ENCODE peak calls at places on chromosomes 13 and 19, in ten cellular contexts. Z is progenitor cell of endocrine pancreas, U is psoas muscle, I is cardiac fibroblast, L is kidney, D is type B pancreatic cell, O is colonic mucosa, B is right lobe of liver, M is ascending aorta, N is HFFc6. Q is an unnamed sample.

GRCh38 chr13:63304497-63304896 is 1888.8 kb upstream of the PCDH20 start:
- DNase-seq in Z (no peak), U (no peak), I (no peak), L (no peak), D (no peak), O (no peak), B (no peak), M (no peak), N (no peak), Q (no peak)

GRCh38 chr19:41816761-41817160 is 20.4 kb downstream of the CEACAM3 start:
- DNase-seq in Z (no peak), U (no peak), I (no peak), L (no peak), D (no peak), O (no peak), B (no peak), M (no peak), N (no peak), Q (no peak)

GRCh38 chr13:86402500-86402899 is 603.3 kb upstream of the SLITRK6 start:
- DNase-seq in Z (no peak), U (no peak), I (no peak), L (no peak), D (no peak), O (no peak), B (no peak), M (no peak), N (no peak), Q (no peak)

GRCh38 chr13:25179810-25180437 is 7.8 kb upstream of the AMER2 start:
- DNase-seq in Z (no peak), U (no peak), I (no peak), L (no peak), D (no peak), O (no peak), B (no peak), M (no peak), N (no peak), Q (no peak)

GRCh38 chr19:33064117-33064777 is 441 bp downstream of the RHPN2 start:
- DNase-seq in Z (peak; percentile 59), U (no peak), I (no peak), L (peak; percentile 89), D (peak; percentile 71), O (peak; percentile 56), B (peak; percentile 80), M (no peak), N (no peak), Q (no peak)

GRCh38 chr19:3073159-3073563 is 10.9 kb upstream of the TLE5 start:
- DNase-seq in Z (no peak), U (peak; percentile 78), I (peak; percentile 93), L (no peak), D (no peak), O (peak; percentile 50), B (no peak), M (no peak), N (peak; percentile 49), Q (no peak)

GRCh38 chr19:17865364-17866311 is 5.9 kb downstream of the RPL18A start:
- DNase-seq in Z (no peak), U (no peak), I (no peak), L (no peak), D (no peak), O (peak; percentile 85), B (no peak), M (no peak), N (no peak), Q (no peak)

GRCh38 chr13:99985243-99985874 is 3.8 kb downstream of the ZIC2 start:
- DNase-seq in Z (no peak), U (no peak), I (no peak), L (no peak), D (no peak), O (no peak), B (no peak), M (no peak), N (no peak), Q (no peak)

GRCh38 chr13:81738364-81738763 is 1397.4 kb upstream of the SPRY2 start:
- DNase-seq in Z (no peak), U (no peak), I (no peak), L (no peak), D (no peak), O (no peak), B (no peak), M (no peak), N (no peak), Q (no peak)

GRCh38 chr19:44111910-44112463 is 1.2 kb upstream of the ZNF225 start:
- DNase-seq in Z (no peak), U (no peak), I (peak; percentile 87), L (no peak), D (no peak), O (no peak), B (no peak), M (no peak), N (peak; percentile 73), Q (no peak)

GRCh38 chr19:44109458-44109857 is 3.7 kb upstream of the ZNF225 start:
- DNase-seq in Z (no peak), U (no peak), I (no peak), L (no peak), D (no peak), O (no peak), B (no peak), M (no peak), N (no peak), Q (no peak)

GRCh38 chr19:44113784-44114390 is 688 bp downstream of the ZNF225 start:
- DNase-seq in Z (no peak), U (no peak), I (no peak), L (peak; percentile 69), D (no peak), O (peak; percentile 22), B (no peak), M (no peak), N (no peak), Q (no peak)

GRCh38 chr19:44112802-44113137 is 429 bp upstream of the ZNF225 start:
- DNase-seq in Z (no peak), U (no peak), I (no peak), L (no peak), D (no peak), O (no peak), B (no peak), M (no peak), N (no peak), Q (no peak)

DNA sequence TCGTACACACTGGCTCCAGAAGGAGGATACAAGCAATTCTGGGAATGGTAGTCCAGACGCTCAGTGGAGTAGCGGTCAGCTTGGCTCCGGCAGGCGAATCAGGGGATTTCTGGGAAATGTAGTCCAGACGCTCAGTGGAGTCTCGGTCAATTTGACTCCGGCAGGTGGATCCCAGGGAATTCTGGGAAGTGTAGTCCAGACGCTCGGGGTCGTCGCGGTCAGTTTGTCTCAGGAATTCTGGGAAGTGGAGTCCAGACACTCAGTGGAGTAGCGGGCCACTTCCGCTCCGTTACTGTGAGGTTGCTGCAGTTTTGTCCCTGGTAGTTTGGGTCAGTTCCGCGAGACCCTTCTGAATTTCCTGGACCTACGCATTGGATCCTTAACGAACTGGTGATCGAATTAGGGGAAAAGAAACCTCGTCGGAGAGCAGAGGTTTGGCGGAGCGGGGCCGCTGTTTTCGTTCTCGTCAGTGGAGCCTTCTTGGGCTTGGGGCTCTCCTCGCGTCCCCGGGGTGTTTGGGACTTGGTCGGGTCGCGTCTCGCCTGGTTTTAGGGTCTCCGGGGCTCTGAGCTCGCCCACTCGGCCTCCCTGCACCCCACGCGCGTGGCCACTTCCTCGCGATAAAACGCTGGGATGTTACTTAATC is at the start of gene ZNF225:
- DNase-seq in Z (peak; percentile 87), U (peak; percentile 95), I (peak; percentile 99), L (peak; percentile 97), D (peak; percentile 92), O (peak; percentile 98), B (peak; percentile 98), M (peak; percentile 92), N (peak; percentile 98), Q (peak; percentile 96)
- TF ChIP-seq CTCF in Z (no peak), U (peak; percentile 10), I (no peak), L (no peak), D (no peak), O (no peak), B (no peak), M (no peak), N (no peak), Q (no peak)

GRCh38 chr13:110275931-110276552 is 30.9 kb downstream of the COL4A1 start:
- DNase-seq in Z (no peak), U (peak; percentile 82), I (no peak), L (no peak), D (no peak), O (no peak), B (no peak), M (no peak), N (no peak), Q (no peak)

GRCh38 chr13:110273254-110273653 is 33.7 kb downstream of the COL4A1 start:
- DNase-seq in Z (no peak), U (no peak), I (no peak), L (no peak), D (no peak), O (no peak), B (no peak), M (no peak), N (no peak), Q (no peak)

GRCh38 chr13:110272651-110273050 is 34.3 kb downstream of the COL4A1 start:
- DNase-seq in Z (no peak), U (no peak), I (no peak), L (no peak), D (no peak), O (no peak), B (no peak), M (no peak), N (no peak), Q (no peak)

GRCh38 chr13:110276553-110276950 is 30.4 kb downstream of the COL4A1 start:
- DNase-seq in Z (no peak), U (no peak), I (no peak), L (no peak), D (no peak), O (no peak), B (no peak), M (no peak), N (no peak), Q (no peak)

GRCh38 chr13:110274687-110275086 is 32.3 kb downstream of the COL4A1 start:
- DNase-seq in Z (no peak), U (no peak), I (peak; percentile 32), L (no peak), D (no peak), O (no peak), B (no peak), M (no peak), N (no peak), Q (no peak)
- TF ChIP-seq CTCF in Z (no peak), U (no peak), I (peak; percentile 36), L (peak; percentile 35), D (peak; percentile 18), O (no peak), B (no peak), M (peak; percentile 11), N (peak; percentile 49), Q (peak; percentile 66)

DNA sequence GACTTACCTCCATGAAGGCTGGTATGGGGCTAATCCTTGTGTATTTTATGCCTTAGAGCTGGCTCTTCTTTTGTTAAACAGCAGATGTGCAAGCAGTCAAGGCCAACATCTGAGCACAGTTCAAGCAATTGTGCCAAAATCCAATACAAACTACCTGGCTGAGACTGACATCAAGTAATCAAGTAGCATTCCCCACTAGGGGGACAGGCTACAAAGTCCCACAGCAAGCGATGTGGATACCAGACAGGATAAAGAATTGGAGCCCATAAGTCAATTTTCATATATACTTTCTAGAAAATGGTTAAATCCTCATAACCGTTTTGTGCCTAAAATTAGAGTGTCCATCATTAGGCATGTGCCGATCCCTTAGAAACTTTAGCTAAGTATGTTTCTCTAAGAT is 675.8 kb downstream of the DIAPH3 start:
- DNase-seq in Z (no peak), U (no peak), I (no peak), L (no peak), D (no peak), O (no peak), B (no peak), M (no peak), N (no peak), Q (no peak)
- TF ChIP-seq CTCF in Z (peak; percentile 21), U (no peak), I (peak; percentile 4), L (no peak), D (no peak), O (no peak), B (no peak), M (no peak), N (peak; percentile 2), Q (no peak)

GRCh38 chr13:67366533-67366932 is 136.4 kb upstream of the PCDH9 start:
- DNase-seq in Z (no peak), U (no peak), I (peak; percentile 52), L (no peak), D (no peak), O (no peak), B (no peak), M (no peak), N (no peak), Q (no peak)
- TF ChIP-seq CTCF in Z (peak; percentile 14), U (no peak), I (peak; percentile 36), L (no peak), D (peak; percentile 36), O (no peak), B (no peak), M (no peak), N (no peak), Q (peak; percentile 69)

Q was measured in chondrocyte.